ENCODE peak calls at places on chromosome 13, in five cellular contexts. E is HEK293T; I is NCI-H1092 treated with DMSO at 0.1 percent for 48 hours; R is activated CD4-positive, alpha-beta T cell treated with anti-CD3 and anti-CD28 coated beads, Interleukin-2, amount 50 U/mL, for 1 hour; O is tibial artery. M is an unnamed sample.

GRCh38 chr13:30711837-30712236 is 23.5 kb upstream of the ALOX5AP start:
- DNase-seq in O (no peak), R (no peak), E (no peak), I (no peak), M (no peak)

GRCh38 chr13:25733061-25733491 is 318.7 kb downstream of the SHISA2 start:
- DNase-seq in E (no peak), R (no peak), I (no peak), O (no peak), M (no peak)

GRCh38 chr13:48975926-48976676 is 389 bp downstream of the FNDC3A start:
- DNase-seq in E (peak; percentile 77), R (peak; percentile 85), O (peak; percentile 83), I (peak; percentile 85), M (peak; percentile 96)

GRCh38 chr13:85347251-85347650 is 452.0 kb downstream of the SLITRK6 start:
- DNase-seq in O (no peak), R (no peak), I (no peak), E (no peak), M (no peak)

GRCh38 chr13:33194820-33195692 is 90.5 kb downstream of the STARD13 start:
- DNase-seq in I (no peak), R (no peak), O (no peak), E (peak; percentile 43), M (no peak)

GRCh38 chr13:77390391-77390790 is 63.5 kb upstream of the MYCBP2 start:
- DNase-seq in R (no peak), O (peak; percentile 67), I (no peak), E (no peak), M (no peak)

GRCh38 chr13:41398494-41399190 is 58.7 kb upstream of the RGCC start:
- DNase-seq in R (no peak), E (no peak), O (no peak), I (no peak), M (no peak)

GRCh38 chr13:99322297-99323103 is 15.3 kb upstream of the GPR183 start:
- DNase-seq in I (no peak), E (no peak), R (peak; percentile 29), O (no peak), M (no peak)

GRCh38 chr13:69274231-69274630 is 833.4 kb upstream of the ATXN8OS start:
- DNase-seq in R (no peak), I (no peak), E (no peak), O (no peak), M (no peak)

GRCh38 chr13:45811891-45812583 is 39.5 kb downstream of the SIAH3 start:
- DNase-seq in E (no peak), I (no peak), R (no peak), O (no peak), M (no peak)

GRCh38 chr13:105971720-105972119 is 563.7 kb downstream of the EFNB2 start:
- DNase-seq in R (no peak), E (no peak), I (no peak), O (no peak), M (no peak)